ENCODE peak calls at places on chromosomes 2 and 18, in six cellular contexts. V is BJ, L is heart right ventricle, X is right cardiac atrium, G is coronary artery, B is astrocyte of the cerebellum. K is an unnamed sample.

GRCh38 chr2:203759692-203760365 is 53.4 kb downstream of the CD28 start:
- DNase-seq in V (peak; percentile 54), L (no peak), X (no peak), G (no peak), B (peak; percentile 52), K (peak; percentile 90)

GRCh38 chr2:169131587-169132512 is 62.5 kb downstream of the DHRS9 start:
- DNase-seq in V (no peak), L (no peak), X (no peak), G (no peak), B (peak; percentile 43), K (peak; percentile 55)

GRCh38 chr2:64260817-64261216 is 116.6 kb upstream of the PELI1 start:
- DNase-seq in V (no peak), L (peak; percentile 66), X (no peak), G (no peak), B (no peak), K (no peak)

GRCh38 chr2:224378087-224379085 is 23.5 kb downstream of the FAM124B start:
- DNase-seq in V (no peak), L (no peak), X (no peak), G (no peak), B (no peak), K (no peak)

GRCh38 chr2:219248845-219249202 is 3.5 kb downstream of the STK16 start:
- DNase-seq in V (no peak), L (no peak), X (peak; percentile 23), G (no peak), B (no peak), K (no peak)

GRCh38 chr2:23367760-23368159 is 17.2 kb upstream of the KLHL29 start:
- DNase-seq in V (no peak), L (no peak), X (no peak), G (no peak), B (no peak), K (no peak)

GRCh38 chr2:208820289-208820688 is 413.7 kb downstream of the PTH2R start:
- DNase-seq in V (no peak), L (no peak), X (no peak), G (no peak), B (no peak), K (no peak)

GRCh38 chr2:45207105-45207504 is 197.9 kb upstream of the SIX2 start:
- DNase-seq in V (no peak), L (no peak), X (no peak), G (no peak), B (no peak), K (no peak)

GRCh38 chr18:42107287-42108045 is 152.4 kb downstream of the PIK3C3 start:
- DNase-seq in V (no peak), L (no peak), X (no peak), G (no peak), B (no peak), K (no peak)

GRCh38 chr2:121359170-121359569 is 74.2 kb upstream of the TFCP2L1 start:
- DNase-seq in V (no peak), L (no peak), X (no peak), G (no peak), B (no peak), K (no peak)

GRCh38 chr2:220531216-220531615 is 903.8 kb downstream of the SLC4A3 start:
- DNase-seq in V (no peak), L (no peak), X (no peak), G (no peak), B (no peak), K (no peak)

GRCh38 chr2:201890447-201890846 is 84.1 kb downstream of the CDK15 start:
- DNase-seq in V (no peak), L (no peak), X (no peak), G (no peak), B (no peak), K (peak; percentile 27)

GRCh38 chr2:42495611-42496010 is 1.8 kb upstream of the KCNG3 start:
- DNase-seq in V (no peak), L (no peak), X (no peak), G (no peak), B (no peak), K (no peak)
- H3K4me3 ChIP-seq in V (no peak overlapping the region), L (no peak overlapping the region), X (no peak overlapping the region), G (no peak overlapping the region), B (no peak overlapping the region), K (no peak overlapping the region)

DNA sequence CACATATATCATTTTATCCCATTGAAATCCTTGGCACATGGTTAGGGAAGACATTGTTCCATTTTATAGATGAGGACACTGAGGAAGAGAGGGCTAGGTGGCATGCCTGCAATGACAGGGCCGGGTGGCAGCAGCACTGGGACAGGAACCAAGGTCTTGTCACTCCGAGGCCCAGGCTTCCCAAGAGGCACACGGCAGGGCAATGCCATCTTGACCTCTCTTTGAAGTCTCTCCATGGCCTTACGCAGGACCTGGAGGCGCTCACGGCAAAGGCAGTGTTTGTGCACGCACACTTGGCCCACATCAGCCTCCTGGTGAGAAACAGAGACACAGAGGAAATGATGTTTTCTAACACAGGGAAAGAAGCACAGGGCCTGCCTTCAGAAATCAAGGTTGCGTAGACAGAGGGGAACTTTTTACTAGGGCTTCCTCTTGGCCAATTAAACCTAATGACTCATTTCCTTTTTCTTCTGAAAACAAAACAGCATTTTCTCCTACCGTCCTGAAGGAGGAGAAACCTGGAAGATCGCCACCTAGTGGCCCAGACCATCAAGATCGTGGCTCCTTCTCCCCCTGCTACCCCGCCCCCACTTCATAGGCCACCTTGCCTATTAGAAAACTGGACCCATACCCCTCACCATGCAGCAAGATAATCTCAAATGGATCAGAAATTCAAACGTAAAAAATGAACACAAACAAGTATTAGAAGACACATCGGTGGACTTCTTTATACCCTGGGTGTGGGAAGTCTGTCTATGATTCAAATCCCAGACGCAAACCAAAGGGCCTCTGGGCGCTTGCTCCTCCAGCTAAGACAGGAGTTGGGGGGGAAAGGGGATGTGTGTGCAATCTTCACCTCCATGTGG is 74.6 kb upstream of the SP3 start:
- DNase-seq in V (peak; percentile 70), L (peak; percentile 92), X (peak; percentile 92), G (peak; percentile 88), B (peak; percentile 94), K (peak; percentile 95)
- H3K4me3 ChIP-seq in V (no peak overlapping the region), L (peak overlapping the region; percentile 7), X (no peak overlapping the region), G (peak overlapping the region; percentile 57), B (no peak overlapping the region), K (no peak overlapping the region)

GRCh38 chr18:55478301-55478660 is 109.7 kb downstream of the TCF4 start:
- DNase-seq in V (no peak), L (no peak), X (no peak), G (no peak), B (no peak), K (peak; percentile 56)
- H3K4me3 ChIP-seq in V (no peak overlapping the region), L (peak overlapping the region; percentile 57), X (peak overlapping the region; percentile 68), G (peak overlapping the region; percentile 68), B (no peak overlapping the region), K (peak overlapping the region; percentile 40)

GRCh38 chr18:25563346-25563745 is 211.4 kb upstream of the ZNF521 start:
- DNase-seq in V (no peak), L (no peak), X (no peak), G (no peak), B (no peak), K (no peak)
- H3K4me3 ChIP-seq in V (no peak overlapping the region), L (no peak overlapping the region), X (no peak overlapping the region), G (no peak overlapping the region), B (no peak overlapping the region), K (no peak overlapping the region)

GRCh38 chr18:12377556-12378553 is 828 bp upstream of the AFG3L2 start:
- DNase-seq in V (no peak), L (no peak), X (no peak), G (no peak), B (no peak), K (no peak)
- H3K4me3 ChIP-seq in V (peak overlapping the region; percentile 63), L (peak overlapping the region; percentile 76), X (peak overlapping the region; percentile 50), G (peak overlapping the region; percentile 91), B (peak overlapping the region; percentile 57), K (peak overlapping the region; percentile 61)

GRCh38 chr2:74653985-74654882 is at the start of gene SEMA4F:
- DNase-seq in V (peak; percentile 77), L (peak; percentile 97), X (peak; percentile 98), G (peak; percentile 96), B (peak; percentile 82), K (peak; percentile 95)
- H3K4me3 ChIP-seq in V (peak within 1 kb of the TSS; percentile 76), L (peak within 1 kb of the TSS; percentile 73), X (peak within 1 kb of the TSS; percentile 60), G (peak within 1 kb of the TSS; percentile 82), B (peak within 1 kb of the TSS; percentile 58), K (peak within 1 kb of the TSS; percentile 67)

GRCh38 chr2:129888461-129888860 is 91.0 kb upstream of the RAB6C start:
- DNase-seq in V (no peak), L (no peak), X (no peak), G (peak; percentile 19), B (no peak), K (no peak)
- H3K4me3 ChIP-seq in V (no peak overlapping the region), L (no peak overlapping the region), X (no peak overlapping the region), G (no peak overlapping the region), B (no peak overlapping the region), K (no peak overlapping the region)

GRCh38 chr2:187615364-187615763 is 61.1 kb upstream of the TFPI start:
- DNase-seq in V (no peak), L (no peak), X (no peak), G (no peak), B (no peak), K (no peak)
- H3K4me3 ChIP-seq in V (no peak overlapping the region), L (no peak overlapping the region), X (no peak overlapping the region), G (no peak overlapping the region), B (no peak overlapping the region), K (no peak overlapping the region)

DNA sequence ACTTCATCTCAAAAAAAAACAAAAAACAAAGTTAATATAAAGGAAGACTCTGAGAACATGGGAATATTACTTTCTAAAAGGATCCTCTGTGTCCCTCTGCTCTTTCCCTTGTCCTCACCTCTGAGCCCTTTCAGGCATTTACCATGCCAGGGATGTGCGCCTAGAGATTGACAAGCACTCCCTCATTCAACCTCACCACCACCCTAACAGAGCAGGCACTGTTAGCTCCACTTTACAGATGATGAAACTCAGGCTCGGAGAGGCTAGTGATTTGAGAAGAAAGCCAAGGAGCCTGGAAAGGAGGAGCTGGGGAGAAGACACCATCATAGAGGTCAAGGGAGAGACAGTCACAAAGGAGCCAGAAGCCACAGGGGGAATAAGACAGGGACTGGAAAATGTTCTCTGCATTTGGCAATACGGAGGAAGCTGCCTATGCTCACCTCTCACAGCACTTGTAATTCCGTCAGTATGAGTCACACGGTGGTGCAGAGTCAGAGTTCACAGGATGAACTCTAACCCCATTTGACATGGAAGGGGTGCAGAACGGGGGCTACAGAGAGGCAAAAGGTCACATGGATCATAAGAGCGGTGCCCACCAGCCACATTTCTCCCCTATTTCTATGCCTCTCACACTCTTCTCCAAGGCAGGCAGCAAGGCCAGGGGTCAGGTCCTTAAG is 101.8 kb upstream of the NFU1 start:
- DNase-seq in V (no peak), L (no peak), X (no peak), G (no peak), B (no peak), K (no peak)
- H3K4me3 ChIP-seq in V (no peak overlapping the region), L (no peak overlapping the region), X (no peak overlapping the region), G (no peak overlapping the region), B (no peak overlapping the region), K (no peak overlapping the region)

GRCh38 chr2:27442282-27442980 is at the start of gene KRTCAP3:
- DNase-seq in V (no peak), L (no peak), X (peak; percentile 67), G (no peak), B (no peak), K (no peak)
- H3K4me3 ChIP-seq in V (no peak within 1 kb of the TSS), L (no peak within 1 kb of the TSS), X (no peak within 1 kb of the TSS), G (peak within 1 kb of the TSS; percentile 20), B (no peak within 1 kb of the TSS), K (no peak within 1 kb of the TSS)

K was measured in astrocyte of the spinal cord.